ENCODE peak calls at places on chromosomes 6 and 20, in ten cellular contexts. O is heart left ventricle, J is left lung, V is mesothelial cell of epicardium, W is AG10803, H is RWPE1, T is endothelial cell, Q is astrocyte of the spinal cord, S is epithelial cell of esophagus, Y is HFFc6. I is an unnamed sample.

GRCh38 chr6:35436071-35436865 is 15.9 kb upstream of the FANCE start:
- DNase-seq in S (no peak), H (no peak), T (no peak), V (no peak), Y (no peak), J (no peak), Q (no peak), O (no peak), W (no peak), I (no peak)

GRCh38 chr6:113763883-113764282 is 93.3 kb upstream of the MARCKS start:
- DNase-seq in H (peak; percentile 84), S (peak; percentile 99), Y (peak; percentile 46), O (no peak), T (no peak), J (no peak), V (no peak), Q (peak; percentile 51), W (peak; percentile 60), I (no peak)

GRCh38 chr6:56798163-56798562 is 155.5 kb upstream of the DST start:
- DNase-seq in O (no peak), W (peak; percentile 83), Q (peak; percentile 57), V (no peak), Y (peak; percentile 92), H (peak; percentile 22), T (no peak), J (no peak), S (peak; percentile 66), I (no peak)

GRCh38 chr20:63163596-63164560 is 52.1 kb downstream of the YTHDF1 start:
- DNase-seq in T (no peak), J (peak; percentile 48), W (no peak), Q (no peak), V (no peak), Y (no peak), O (no peak), H (no peak), S (no peak), I (no peak)

GRCh38 chr20:20364016-20364746 is 3.7 kb upstream of the INSM1 start:
- DNase-seq in W (no peak), O (no peak), S (no peak), H (no peak), V (no peak), T (peak; percentile 26), Q (no peak), Y (no peak), J (peak; percentile 65), I (no peak)

GRCh38 chr6:112016335-112016734 is 37.6 kb upstream of the CCN6 start:
- DNase-seq in O (peak; percentile 48), Y (no peak), H (peak; percentile 46), Q (no peak), S (peak; percentile 92), V (no peak), W (peak; percentile 38), J (no peak), T (no peak), I (no peak)

GRCh38 chr20:62258499-62259293 is 20.4 kb downstream of the OSBPL2 start:
- DNase-seq in S (peak; percentile 52), V (no peak), W (peak; percentile 84), H (peak; percentile 47), O (peak; percentile 60), Q (peak; percentile 74), J (peak; percentile 58), T (no peak), Y (peak; percentile 81), I (no peak)

GRCh38 chr20:34940126-34940525 is 15.5 kb downstream of the GSS start:
- DNase-seq in Y (no peak), V (no peak), O (no peak), T (no peak), Q (no peak), S (no peak), H (no peak), J (no peak), W (no peak), I (no peak)

GRCh38 chr6:49552596-49552995 is 2.1 kb downstream of the C6orf141 start:
- DNase-seq in Y (no peak), T (no peak), Q (no peak), H (no peak), W (no peak), O (no peak), J (no peak), V (no peak), S (peak; percentile 35), I (no peak)

GRCh38 chr20:25225642-25226432 is 22.0 kb upstream of the PYGB start:
- DNase-seq in S (no peak), H (no peak), W (no peak), Q (no peak), Y (no peak), O (peak; percentile 80), J (no peak), T (no peak), V (no peak), I (no peak)
- TF ChIP-seq CTCF in S (no peak), H (no peak), W (no peak), Q (no peak), Y (no peak), O (no peak), J (no peak), T (no peak), V (no peak), I (no peak)

DNA sequence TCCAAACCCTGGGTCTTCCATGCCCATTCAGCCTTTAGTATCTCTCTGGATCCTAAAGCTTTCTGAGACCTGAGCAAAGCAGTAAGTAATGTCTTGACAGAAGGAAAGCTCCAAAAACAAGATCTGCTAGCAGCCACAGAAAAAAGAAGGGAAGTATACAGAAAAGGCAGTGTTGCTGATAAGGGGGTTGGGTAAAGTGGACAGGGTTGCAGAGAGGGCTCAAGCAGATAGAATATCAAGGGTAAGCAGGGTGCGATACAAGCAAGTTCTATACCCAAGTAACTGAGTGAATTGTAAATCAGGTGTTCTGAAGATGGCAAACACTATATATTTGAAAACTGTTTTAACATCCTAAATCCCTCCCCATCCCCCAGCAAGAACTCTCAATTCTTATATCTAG is 113.4 kb upstream of the CARMIL1 start:
- DNase-seq in H (no peak), W (no peak), Q (no peak), V (no peak), S (no peak), Y (no peak), O (no peak), T (no peak), J (no peak), I (no peak)
- TF ChIP-seq CTCF in H (no peak), W (no peak), Q (no peak), V (no peak), S (no peak), Y (no peak), O (no peak), T (no peak), J (no peak), I (no peak)

GRCh38 chr6:164926686-164927085 is 382.7 kb downstream of the C6orf118 start:
- DNase-seq in Q (peak; percentile 1), H (no peak), S (no peak), O (no peak), T (no peak), V (no peak), J (no peak), Y (no peak), W (no peak), I (no peak)
- TF ChIP-seq CTCF in Q (no peak), H (no peak), S (no peak), O (no peak), T (no peak), V (no peak), J (no peak), Y (no peak), W (no peak), I (no peak)

GRCh38 chr20:309306-309840 is 12.0 kb downstream of the ZCCHC3 start:
- DNase-seq in J (no peak), T (no peak), W (peak; percentile 48), H (no peak), Q (no peak), S (no peak), Y (no peak), V (no peak), O (no peak), I (no peak)
- TF ChIP-seq CTCF in J (no peak), T (no peak), W (peak; percentile 17), H (no peak), Q (no peak), S (no peak), Y (peak; percentile 9), V (no peak), O (no peak), I (no peak)

GRCh38 chr20:22098451-22098850 is 393.0 kb downstream of the PAX1 start:
- DNase-seq in H (no peak), T (no peak), S (no peak), O (no peak), Q (no peak), V (no peak), Y (no peak), J (no peak), W (no peak), I (no peak)
- TF ChIP-seq CTCF in H (no peak), T (peak; percentile 40), S (no peak), O (no peak), Q (no peak), V (no peak), Y (no peak), J (no peak), W (peak; percentile 4), I (no peak)

DNA sequence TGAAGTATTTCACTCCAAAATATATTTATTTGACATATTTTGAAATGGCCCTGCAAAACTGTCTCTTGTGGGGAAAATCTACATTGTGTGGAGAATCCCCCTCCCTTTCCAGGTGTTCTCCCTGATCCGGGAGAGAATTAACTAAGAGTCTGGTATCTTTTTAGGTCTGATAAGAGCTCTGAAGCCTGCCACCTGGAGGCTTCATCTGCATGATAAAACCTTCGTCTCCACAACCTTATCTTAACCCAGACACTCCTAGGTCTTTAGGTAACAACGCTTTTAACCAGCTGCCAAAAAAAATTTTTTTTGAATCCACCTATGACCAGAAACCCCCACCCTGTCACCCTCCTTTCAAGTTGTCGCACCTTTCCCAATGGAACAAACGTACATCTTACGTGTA is 43.0 kb downstream of the FAM184A start:
- DNase-seq in V (no peak), T (no peak), O (no peak), Q (no peak), W (no peak), J (no peak), Y (no peak), H (no peak), S (no peak), I (no peak)
- TF ChIP-seq CTCF in V (no peak), T (no peak), O (no peak), Q (no peak), W (no peak), J (no peak), Y (no peak), H (no peak), S (no peak), I (no peak)

GRCh38 chr6:170056329-170056728 is 234.5 kb downstream of the DLL1 start:
- DNase-seq in O (no peak), S (no peak), J (peak; percentile 31), H (no peak), Q (no peak), V (peak; percentile 25), Y (no peak), W (no peak), T (no peak), I (no peak)
- TF ChIP-seq CTCF in O (no peak), S (no peak), J (no peak), H (no peak), Q (no peak), V (no peak), Y (no peak), W (no peak), T (no peak), I (no peak)

GRCh38 chr6:2037230-2037926 is 208.0 kb downstream of the GMDS start:
- DNase-seq in T (no peak), H (no peak), J (no peak), V (no peak), S (peak; percentile 48), O (no peak), Q (peak; percentile 25), W (peak; percentile 10), Y (peak; percentile 4), I (no peak)
- TF ChIP-seq CTCF in T (no peak), H (no peak), J (no peak), V (no peak), S (peak; percentile 45), O (no peak), Q (peak; percentile 43), W (peak; percentile 29), Y (peak; percentile 32), I (peak; percentile 22)

I was measured in D721Med.